ENCODE peak calls at places on chromosomes 4 and X, in six cellular contexts. K is thoracic aorta, O is testis, Z is H9, B is fibroblast of lung, U is coronary artery. I is an unnamed sample.

GRCh38 chr4:76753814-76754213 is 144.1 kb downstream of the SOWAHB start:
- DNase-seq in O (no peak), K (no peak), U (no peak), Z (no peak), B (peak; percentile 97), I (no peak)

GRCh38 chrX:119817130-119817690 is 25.8 kb upstream of the RPL39 start:
- DNase-seq in B (peak; percentile 28), K (no peak), O (no peak), U (no peak), Z (no peak), I (no peak)

GRCh38 chr4:4394644-4395043 is 7.7 kb downstream of the NSG1 start:
- DNase-seq in U (no peak), B (peak; percentile 24), K (no peak), O (no peak), Z (no peak), I (no peak)

GRCh38 chrX:3371163-3371562 is 24.7 kb upstream of the MXRA5 start:
- DNase-seq in B (no peak), K (no peak), Z (no peak), U (no peak), O (no peak), I (no peak)

GRCh38 chr4:25180524-25181131 is 20.4 kb upstream of the SEPSECS start:
- DNase-seq in B (peak; percentile 56), Z (peak; percentile 35), U (no peak), K (no peak), O (peak; percentile 47), I (peak; percentile 30)

GRCh38 chr4:40980318-40980883 is 230.6 kb downstream of the NSUN7 start:
- DNase-seq in U (no peak), B (no peak), K (no peak), Z (no peak), O (no peak), I (no peak)

GRCh38 chr4:6575503-6576240 is 683 bp downstream of the MAN2B2 start:
- DNase-seq in K (no peak), O (no peak), U (no peak), B (no peak), Z (no peak), I (no peak)

GRCh38 chrX:118571829-118572228 is 76.2 kb downstream of the DOCK11 start:
- DNase-seq in K (no peak), O (no peak), U (no peak), B (peak; percentile 90), Z (no peak), I (no peak)

GRCh38 chrX:40152173-40152705 is 54.5 kb upstream of the BCOR start:
- DNase-seq in U (no peak), Z (peak; percentile 65), B (no peak), K (no peak), O (no peak), I (peak; percentile 29)

GRCh38 chr4:19844436-19844835 is 407.3 kb upstream of the SLIT2 start:
- DNase-seq in O (no peak), Z (no peak), B (peak; percentile 54), K (no peak), U (no peak), I (no peak)

GRCh38 chr4:2688281-2688680 is 67.9 kb downstream of the TNIP2 start:
- DNase-seq in O (no peak), K (no peak), B (no peak), U (no peak), Z (no peak), I (no peak)

GRCh38 chr4:148067307-148067916 is 335.5 kb downstream of the ARHGAP10 start:
- DNase-seq in Z (no peak), U (no peak), K (no peak), B (no peak), O (peak; percentile 64), I (no peak)

GRCh38 chrX:3129256-3129655 is 88.0 kb downstream of the ARSF start:
- DNase-seq in K (no peak), Z (no peak), B (peak; percentile 30), O (no peak), U (no peak), I (no peak)

GRCh38 chr4:171846232-171846631 is 33.0 kb downstream of the GALNTL6 start:
- DNase-seq in Z (peak; percentile 81), B (peak; percentile 0), U (no peak), K (no peak), O (peak; percentile 78), I (peak; percentile 30)

GRCh38 chr4:113760094-113760851 is 1.3 kb downstream of the CAMK2D start:
- DNase-seq in K (no peak), Z (no peak), B (peak; percentile 67), O (peak; percentile 57), U (peak; percentile 78), I (no peak)

GRCh38 chr4:114417214-114417613 is 181.4 kb upstream of the UGT8 start:
- DNase-seq in Z (no peak), B (no peak), K (no peak), O (no peak), U (no peak), I (peak; percentile 7)

GRCh38 chrX:68462197-68462596 is 28.9 kb upstream of the OPHN1 start:
- DNase-seq in B (no peak), K (no peak), O (no peak), Z (no peak), U (no peak), I (no peak)

GRCh38 chrX:18424482-18425198 is 768 bp upstream of the CDKL5 start:
- DNase-seq in K (no peak), O (peak; percentile 33), Z (peak; percentile 44), U (peak; percentile 68), B (peak; percentile 57), I (peak; percentile 48)

GRCh38 chr4:174214102-174214878 is 69.2 kb downstream of the FBXO8 start:
- DNase-seq in O (no peak), U (no peak), Z (peak; percentile 63), K (no peak), B (peak; percentile 18), I (peak; percentile 24)

GRCh38 chr4:121484633-121485032 is 103.8 kb upstream of the QRFPR start:
- DNase-seq in U (no peak), O (peak; percentile 56), K (no peak), B (peak; percentile 73), Z (peak; percentile 61), I (peak; percentile 46)

GRCh38 chr4:184205243-184205642 is 12.4 kb downstream of the ENPP6 start:
- DNase-seq in Z (no peak), U (no peak), O (no peak), B (no peak), K (no peak), I (no peak)
- TF ChIP-seq CTCF in Z (no peak), U (no peak), O (no peak), B (no peak), K (no peak), I (no peak)

DNA sequence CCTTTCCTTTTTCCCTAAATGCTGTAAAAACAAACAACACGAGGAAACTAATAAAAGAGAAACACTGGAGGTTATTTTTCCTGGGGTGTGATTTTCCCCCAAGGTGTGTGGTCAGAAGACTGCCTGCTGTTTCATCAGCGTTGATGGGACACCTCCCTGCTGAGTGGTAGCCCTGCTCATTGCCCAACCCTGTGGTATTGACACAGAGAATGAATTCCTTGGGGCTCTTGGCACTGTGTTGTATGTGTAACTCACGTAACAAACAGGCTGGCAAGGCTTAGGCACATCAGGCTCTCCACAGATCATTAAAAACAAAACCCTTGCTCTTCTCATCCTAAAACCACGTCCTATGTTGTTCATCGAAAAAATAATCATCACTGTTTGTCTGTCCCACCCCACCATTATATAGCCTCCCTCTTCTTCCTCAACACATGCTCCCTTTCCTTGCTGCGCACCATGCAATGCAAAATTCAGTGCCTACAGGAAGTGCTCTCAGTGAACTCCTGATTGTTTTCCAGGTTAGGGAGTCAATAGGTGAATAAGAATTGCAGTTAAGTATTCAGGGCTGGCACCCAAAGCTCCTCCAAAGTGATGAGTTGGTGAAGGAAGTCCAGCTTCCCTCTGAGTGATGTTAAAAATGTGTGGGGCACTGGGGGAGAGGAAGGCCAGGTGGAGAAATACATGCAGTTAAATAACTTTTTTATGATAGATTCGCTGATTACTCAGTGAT is 11.3 kb upstream of the PUDP start:
- DNase-seq in B (peak; percentile 1), O (no peak), K (no peak), Z (no peak), U (no peak), I (no peak)
- TF ChIP-seq CTCF in B (no peak), O (no peak), K (no peak), Z (no peak), U (no peak), I (no peak)

DNA sequence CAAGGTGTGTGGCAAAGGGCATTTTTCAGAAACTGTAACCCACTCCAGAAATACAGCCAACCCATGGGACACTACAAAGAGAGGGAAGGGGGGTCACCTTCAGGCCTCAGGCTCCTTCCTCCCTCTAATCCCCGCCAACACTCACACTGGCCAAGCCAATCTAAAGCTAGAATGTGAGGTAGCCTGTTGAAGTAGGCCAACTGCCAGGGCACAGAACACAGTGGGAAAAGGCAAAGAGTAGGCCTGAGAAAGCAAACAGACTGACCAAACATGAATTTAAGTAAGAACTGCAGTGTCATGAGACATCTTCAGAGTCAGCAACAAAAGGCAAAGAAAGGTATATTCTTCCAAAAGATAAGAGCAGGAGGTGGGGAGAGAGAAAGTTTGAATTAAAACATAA is 289.0 kb downstream of the HNRNPD start:
- DNase-seq in Z (no peak), O (no peak), B (no peak), U (no peak), K (no peak), I (no peak)
- TF ChIP-seq CTCF in Z (no peak), O (no peak), B (no peak), U (no peak), K (no peak), I (no peak)

GRCh38 chr4:42578187-42578586 is 78.7 kb downstream of the ATP8A1 start:
- DNase-seq in O (no peak), Z (no peak), U (no peak), K (no peak), B (no peak), I (no peak)
- TF ChIP-seq CTCF in O (no peak), Z (peak; percentile 50), U (no peak), K (no peak), B (no peak), I (no peak)